ENCODE peak calls at places on chromosomes 3 and 15, in seven cellular contexts. One of them, this sample, is unnamed.
A peak's percentile ranks its signal among the peaks of the same experiment; 100 is the strongest.

GRCh38 chr3:707041-707440 is 385.8 kb upstream of the CNTN6 start:
- DNase-seq in HCT116: no peak
- DNase-seq in IMR-90: no peak
- DNase-seq in A549: no peak
- DNase-seq in K562: no peak
- DNase-seq in H1: no peak
- DNase-seq in HepG2: no peak
- DNase-seq in this sample: no peak

GRCh38 chr3:138331143-138331894 is 1.7 kb upstream of the NME9 start:
- DNase-seq in HCT116: no peak
- DNase-seq in IMR-90: peak; percentile 35
- DNase-seq in A549: peak; percentile 28
- DNase-seq in K562: no peak
- DNase-seq in H1: no peak
- DNase-seq in HepG2: no peak
- DNase-seq in this sample: no peak

GRCh38 chr15:78127882-78128281 is 3.4 kb downstream of the CIB2 start:
- DNase-seq in HCT116: no peak
- DNase-seq in IMR-90: no peak
- DNase-seq in A549: peak; percentile 68
- DNase-seq in K562: no peak
- DNase-seq in H1: no peak
- DNase-seq in HepG2: peak; percentile 42
- DNase-seq in this sample: no peak

GRCh38 chr3:186097663-186098451 is 11.0 kb downstream of the ETV5 start:
- DNase-seq in HCT116: peak; percentile 64
- DNase-seq in IMR-90: peak; percentile 78
- DNase-seq in A549: peak; percentile 91
- DNase-seq in K562: peak; percentile 52
- DNase-seq in H1: no peak
- DNase-seq in HepG2: peak; percentile 99
- DNase-seq in this sample: no peak

GRCh38 chr3:156792945-156793344 is 33.2 kb upstream of the LEKR1 start:
- DNase-seq in HCT116: no peak
- DNase-seq in IMR-90: no peak
- DNase-seq in A549: no peak
- DNase-seq in K562: no peak
- DNase-seq in H1: no peak
- DNase-seq in HepG2: no peak
- DNase-seq in this sample: no peak

GRCh38 chr3:133649486-133650068 is 12.2 kb downstream of the TOPBP1 start:
- DNase-seq in HCT116: no peak
- DNase-seq in IMR-90: no peak
- DNase-seq in A549: no peak
- DNase-seq in K562: no peak
- DNase-seq in H1: no peak
- DNase-seq in HepG2: no peak
- DNase-seq in this sample: no peak

GRCh38 chr15:82177291-82178010 is 85.1 kb downstream of the EFL1 start:
- DNase-seq in HCT116: no peak
- DNase-seq in IMR-90: peak; percentile 62
- DNase-seq in A549: no peak
- DNase-seq in K562: no peak
- DNase-seq in H1: no peak
- DNase-seq in HepG2: no peak
- DNase-seq in this sample: no peak

GRCh38 chr15:66702035-66702769 is at the start of gene SMAD6:
- DNase-seq in HCT116: peak; percentile 95
- DNase-seq in IMR-90: peak; percentile 98
- DNase-seq in A549: peak; percentile 99
- DNase-seq in K562: peak; percentile 83
- DNase-seq in H1: peak; percentile 93
- DNase-seq in HepG2: peak; percentile 98
- DNase-seq in this sample: no peak

GRCh38 chr3:60972599-60972998 is 278.7 kb downstream of the FHIT start:
- DNase-seq in HCT116: no peak
- DNase-seq in IMR-90: no peak
- DNase-seq in A549: no peak
- DNase-seq in K562: no peak
- DNase-seq in H1: no peak
- DNase-seq in HepG2: no peak
- DNase-seq in this sample: no peak

GRCh38 chr15:66704783-66705113 is 2.7 kb downstream of the SMAD6 start:
- DNase-seq in HCT116: no peak
- DNase-seq in IMR-90: no peak
- DNase-seq in A549: no peak
- DNase-seq in K562: no peak
- DNase-seq in H1: no peak
- DNase-seq in HepG2: no peak
- DNase-seq in this sample: no peak

GRCh38 chr3:4776980-4777581 is 202.2 kb upstream of the BHLHE40 start:
- DNase-seq in HCT116: no peak
- DNase-seq in IMR-90: no peak
- DNase-seq in A549: peak; percentile 79
- DNase-seq in K562: no peak
- DNase-seq in H1: no peak
- DNase-seq in HepG2: no peak
- DNase-seq in this sample: peak; percentile 98

GRCh38 chr3:158097571-158098553 is 8.4 kb downstream of the SHOX2 start:
- DNase-seq in HCT116: no peak
- DNase-seq in IMR-90: peak; percentile 57
- DNase-seq in A549: peak; percentile 90
- DNase-seq in K562: no peak
- DNase-seq in H1: peak; percentile 85
- DNase-seq in HepG2: peak; percentile 76
- DNase-seq in this sample: peak; percentile 54

GRCh38 chr15:67082007-67082536 is 16.7 kb downstream of the SMAD3 start:
- DNase-seq in HCT116: no peak
- DNase-seq in IMR-90: no peak
- DNase-seq in A549: no peak
- DNase-seq in K562: no peak
- DNase-seq in H1: no peak
- DNase-seq in HepG2: no peak
- DNase-seq in this sample: no peak

GRCh38 chr3:46667061-46667621 is 26.3 kb downstream of the ALS2CL start:
- DNase-seq in HCT116: no peak
- DNase-seq in IMR-90: no peak
- DNase-seq in A549: no peak
- DNase-seq in K562: no peak
- DNase-seq in H1: no peak
- DNase-seq in HepG2: no peak
- DNase-seq in this sample: no peak

GRCh38 chr3:195154793-195155535 is 116.0 kb downstream of the XXYLT1 start:
- DNase-seq in HCT116: no peak
- DNase-seq in IMR-90: peak; percentile 97
- DNase-seq in A549: no peak
- DNase-seq in K562: no peak
- DNase-seq in H1: no peak
- DNase-seq in HepG2: peak; percentile 91
- DNase-seq in this sample: no peak

GRCh38 chr3:25257026-25257425 is 171.0 kb upstream of the RARB start:
- DNase-seq in HCT116: no peak
- DNase-seq in IMR-90: no peak
- DNase-seq in A549: no peak
- DNase-seq in K562: no peak
- DNase-seq in H1: no peak
- DNase-seq in HepG2: no peak
- DNase-seq in this sample: no peak

GRCh38 chr15:25862087-25862468 is 1.0 kb downstream of the ATP10A start:
- DNase-seq in HCT116: no peak
- DNase-seq in IMR-90: peak; percentile 33
- DNase-seq in A549: peak; percentile 35
- DNase-seq in K562: no peak
- DNase-seq in H1: no peak
- DNase-seq in HepG2: no peak
- DNase-seq in this sample: no peak

GRCh38 chr3:135310317-135310716 is 515.3 kb downstream of the EPHB1 start:
- DNase-seq in HCT116: no peak
- DNase-seq in IMR-90: no peak
- DNase-seq in A549: no peak
- DNase-seq in K562: no peak
- DNase-seq in H1: no peak
- DNase-seq in HepG2: no peak
- DNase-seq in this sample: peak; percentile 9

GRCh38 chr3:51681453-51681852 is 10.4 kb downstream of the TEX264 start:
- DNase-seq in HCT116: no peak
- DNase-seq in IMR-90: peak; percentile 8
- DNase-seq in A549: no peak
- DNase-seq in K562: no peak
- DNase-seq in H1: no peak
- DNase-seq in HepG2: no peak
- DNase-seq in this sample: no peak

GRCh38 chr3:162525052-162525451 is 1028.4 kb downstream of the OTOL1 start:
- DNase-seq in HCT116: no peak
- DNase-seq in IMR-90: peak; percentile 94
- DNase-seq in A549: no peak
- DNase-seq in K562: no peak
- DNase-seq in H1: no peak
- DNase-seq in HepG2: no peak
- DNase-seq in this sample: no peak

GRCh38 chr3:9932843-9933560 is 632 bp upstream of the CRELD1 start:
- DNase-seq in HCT116: peak; percentile 43
- DNase-seq in IMR-90: peak; percentile 72
- DNase-seq in A549: peak; percentile 76
- DNase-seq in K562: peak; percentile 86
- DNase-seq in H1: no peak
- DNase-seq in HepG2: peak; percentile 70
- DNase-seq in this sample: peak; percentile 40

GRCh38 chr3:42537350-42537749 is 34.9 kb downstream of the VIPR1 start:
- DNase-seq in HCT116: no peak
- DNase-seq in IMR-90: no peak
- DNase-seq in A549: no peak
- DNase-seq in K562: no peak
- DNase-seq in H1: no peak
- DNase-seq in HepG2: no peak
- DNase-seq in this sample: no peak

GRCh38 chr3:14216257-14217048 is 37.8 kb downstream of the LSM3 start:
- DNase-seq in HCT116: no peak
- DNase-seq in IMR-90: no peak
- DNase-seq in A549: peak; percentile 32
- DNase-seq in K562: no peak
- DNase-seq in H1: peak; percentile 64
- DNase-seq in HepG2: peak; percentile 39
- DNase-seq in this sample: no peak

DNA sequence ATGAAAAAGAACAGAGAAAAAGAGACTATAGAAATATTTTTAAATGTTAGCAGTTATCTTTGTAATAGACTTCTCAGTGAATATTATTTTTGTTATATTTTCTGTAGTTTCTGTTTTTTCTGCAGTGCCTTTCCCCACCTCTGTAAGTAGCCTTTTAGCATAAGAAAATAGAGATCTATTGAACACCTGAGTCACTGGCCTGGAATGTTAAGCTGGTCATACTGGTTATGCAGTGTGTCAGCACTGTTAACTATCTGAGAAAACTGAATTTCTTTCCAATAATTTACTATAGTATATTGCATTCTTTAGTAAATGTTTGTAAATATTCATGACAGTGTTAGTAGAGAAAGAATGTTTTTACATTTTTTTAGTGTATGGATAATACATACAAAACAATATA is 79.8 kb downstream of the NECTIN3 start:
- DNase-seq in HCT116: peak; percentile 57
- DNase-seq in IMR-90: peak; percentile 84
- DNase-seq in A549: peak; percentile 5
- DNase-seq in K562: no peak
- DNase-seq in H1: no peak
- DNase-seq in HepG2: peak; percentile 27
- DNase-seq in this sample: no peak
- TF ChIP-seq CEBPB in HCT116: no peak
- TF ChIP-seq CEBPB in IMR-90: no peak
- TF ChIP-seq CEBPB in A549: no peak
- TF ChIP-seq CEBPB in K562: no peak
- TF ChIP-seq CEBPB in H1: no peak
- TF ChIP-seq CEBPB in HepG2: no peak
- TF ChIP-seq CEBPB in this sample: no peak

DNA sequence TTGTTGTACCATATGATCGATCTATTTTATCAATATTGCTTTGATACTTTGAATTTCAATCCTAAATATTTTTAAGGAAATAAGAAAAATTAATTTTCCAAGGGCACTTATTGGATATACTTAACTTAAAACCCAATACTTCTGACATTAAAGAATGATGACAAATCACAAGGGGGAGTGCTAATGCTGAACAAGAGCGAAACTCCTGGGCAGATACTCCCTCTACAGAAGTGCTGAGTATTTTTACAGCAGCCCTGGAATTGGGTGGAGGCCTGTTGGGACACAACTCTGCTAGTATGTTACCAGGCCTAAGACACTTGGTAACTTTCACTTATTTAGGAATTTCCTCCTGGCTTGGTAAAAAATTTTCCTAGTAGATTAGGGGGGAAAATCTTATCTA is 46.2 kb downstream of the DENND6A start:
- DNase-seq in HCT116: peak; percentile 3
- DNase-seq in IMR-90: peak; percentile 27
- DNase-seq in A549: peak; percentile 24
- DNase-seq in K562: peak; percentile 5
- DNase-seq in H1: no peak
- DNase-seq in HepG2: no peak
- DNase-seq in this sample: no peak
- TF ChIP-seq CEBPB in HCT116: no peak
- TF ChIP-seq CEBPB in IMR-90: no peak
- TF ChIP-seq CEBPB in A549: no peak
- TF ChIP-seq CEBPB in K562: no peak
- TF ChIP-seq CEBPB in H1: no peak
- TF ChIP-seq CEBPB in HepG2: no peak
- TF ChIP-seq CEBPB in this sample: no peak

GRCh38 chr3:172595648-172596393 is 72.6 kb upstream of the TNFSF10 start:
- DNase-seq in HCT116: peak; percentile 48
- DNase-seq in IMR-90: peak; percentile 40
- DNase-seq in A549: peak; percentile 46
- DNase-seq in K562: peak; percentile 33
- DNase-seq in H1: no peak
- DNase-seq in HepG2: peak; percentile 63
- DNase-seq in this sample: peak; percentile 60
- TF ChIP-seq CEBPB in HCT116: no peak
- TF ChIP-seq CEBPB in IMR-90: no peak
- TF ChIP-seq CEBPB in A549: no peak
- TF ChIP-seq CEBPB in K562: no peak
- TF ChIP-seq CEBPB in H1: no peak
- TF ChIP-seq CEBPB in HepG2: no peak
- TF ChIP-seq CEBPB in this sample: no peak

DNA sequence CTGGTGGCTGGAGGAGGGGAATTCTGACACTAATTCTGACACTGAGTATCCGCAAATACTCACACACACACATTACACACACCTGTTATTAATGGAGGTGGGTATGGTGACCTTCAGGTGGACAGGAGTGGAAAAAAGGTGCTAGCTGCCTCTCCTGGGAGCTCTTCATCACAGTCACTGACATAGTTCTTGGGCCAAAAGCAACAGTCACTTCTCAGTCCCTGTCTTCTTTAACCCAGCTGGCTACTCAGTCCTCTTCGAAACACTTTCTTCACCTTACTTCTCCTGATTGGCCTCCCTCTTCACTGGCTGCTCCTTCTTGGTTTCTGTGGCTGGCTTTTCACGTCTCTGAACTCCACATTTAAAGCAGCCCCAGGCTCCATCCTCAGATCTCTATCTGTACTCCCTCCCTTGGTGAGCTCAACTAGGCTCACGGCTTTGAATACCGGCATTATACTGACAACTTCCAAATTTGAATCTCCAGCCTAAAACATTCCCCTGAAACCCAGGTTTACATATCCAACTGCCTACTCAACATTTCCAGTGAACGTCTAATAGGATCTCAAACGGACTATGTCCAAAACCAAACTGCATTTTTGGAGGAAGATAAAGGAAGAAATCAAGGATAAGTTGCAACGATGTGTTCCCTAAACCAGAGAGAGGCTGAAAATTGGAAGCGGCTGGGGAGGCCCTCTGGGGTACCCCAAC is 53.2 kb upstream of the HEG1 start:
- DNase-seq in HCT116: no peak
- DNase-seq in IMR-90: no peak
- DNase-seq in A549: no peak
- DNase-seq in K562: no peak
- DNase-seq in H1: no peak
- DNase-seq in HepG2: no peak
- DNase-seq in this sample: no peak
- TF ChIP-seq CEBPB in HCT116: no peak
- TF ChIP-seq CEBPB in IMR-90: no peak
- TF ChIP-seq CEBPB in A549: no peak
- TF ChIP-seq CEBPB in K562: no peak
- TF ChIP-seq CEBPB in H1: no peak
- TF ChIP-seq CEBPB in HepG2: no peak
- TF ChIP-seq CEBPB in this sample: no peak

This sample was measured in GM12878.